ENCODE peak calls at places on chromosomes 2 and 18, in six cellular contexts. P is heart right ventricle; S is ovary; I is lower leg skin; W is CD8-positive, alpha-beta T cell; X is tibial nerve. D is an unnamed sample.

GRCh38 chr18:25650201-25650941 is 298.4 kb upstream of the ZNF521 start:
- DNase-seq in S (no peak), I (no peak), X (no peak), P (no peak), W (no peak), D (peak; percentile 95)

GRCh38 chr2:203818656-203819055 is 48.9 kb upstream of the CTLA4 start:
- DNase-seq in I (no peak), X (no peak), W (no peak), S (no peak), P (no peak), D (no peak)

GRCh38 chr2:116696223-116696622 is 1118.3 kb upstream of the DDX18 start:
- DNase-seq in P (no peak), W (no peak), I (no peak), X (no peak), S (no peak), D (no peak)

GRCh38 chr2:38129987-38130386 is 54.0 kb upstream of the CYP1B1 start:
- DNase-seq in W (no peak), P (no peak), I (no peak), X (no peak), S (no peak), D (no peak)

GRCh38 chr18:58525517-58525916 is 103.4 kb downstream of the ALPK2 start:
- DNase-seq in W (no peak), P (no peak), I (no peak), X (no peak), S (no peak), D (peak; percentile 25)

GRCh38 chr2:21658907-21659306 is 535.1 kb downstream of the TDRD15 start:
- DNase-seq in X (no peak), P (no peak), S (no peak), I (no peak), W (no peak), D (no peak)

GRCh38 chr2:33086400-33087015 is 139.8 kb downstream of the LTBP1 start:
- DNase-seq in X (peak; percentile 21), W (no peak), S (peak; percentile 24), I (no peak), P (peak; percentile 66), D (no peak)

GRCh38 chr2:119996148-119996547 is 16.7 kb upstream of the EPB41L5 start:
- DNase-seq in I (no peak), S (no peak), X (no peak), W (no peak), P (no peak), D (no peak)

GRCh38 chr2:5140367-5140766 is 551.8 kb upstream of the SOX11 start:
- DNase-seq in W (no peak), I (no peak), X (no peak), S (no peak), P (no peak), D (no peak)

GRCh38 chr2:65055427-65056214 is 595 bp upstream of the CEP68 start:
- DNase-seq in W (peak; percentile 68), S (no peak), I (no peak), X (no peak), P (no peak), D (no peak)

GRCh38 chr2:158546412-158547144 is 89.8 kb downstream of the PKP4 start:
- DNase-seq in P (no peak), I (no peak), S (no peak), W (no peak), X (no peak), D (no peak)

GRCh38 chr2:125553768-125554167 is 1102.2 kb upstream of the GYPC start:
- DNase-seq in X (no peak), P (no peak), S (no peak), I (no peak), W (no peak), D (no peak)

GRCh38 chr18:53644799-53645471 is 579.5 kb downstream of the MBD2 start:
- DNase-seq in X (no peak), S (no peak), I (no peak), P (no peak), W (no peak), D (no peak)

GRCh38 chr2:86671304-86671981 is 47.8 kb upstream of the RNF103 start:
- DNase-seq in I (no peak), X (peak; percentile 15), P (peak; percentile 24), S (no peak), W (no peak), D (no peak)

GRCh38 chr18:68728301-68728700 is 13.4 kb upstream of the TMX3 start:
- DNase-seq in I (no peak), X (no peak), W (no peak), S (no peak), P (no peak), D (no peak)

GRCh38 chr18:213505-213904 is 54.3 kb downstream of the THOC1 start:
- DNase-seq in W (no peak), I (no peak), P (no peak), S (no peak), X (no peak), D (no peak)

GRCh38 chr2:46174559-46175170 is 122.5 kb upstream of the EPAS1 start:
- DNase-seq in X (no peak), W (no peak), P (no peak), S (no peak), I (no peak), D (no peak)

GRCh38 chr2:55843992-55844345 is 79.6 kb downstream of the EFEMP1 start:
- DNase-seq in W (no peak), P (no peak), X (no peak), S (no peak), I (no peak), D (no peak)

GRCh38 chr2:189192766-189193165 is 13.2 kb upstream of the COL5A2 start:
- DNase-seq in S (no peak), P (no peak), W (no peak), X (no peak), I (no peak), D (no peak)

DNA sequence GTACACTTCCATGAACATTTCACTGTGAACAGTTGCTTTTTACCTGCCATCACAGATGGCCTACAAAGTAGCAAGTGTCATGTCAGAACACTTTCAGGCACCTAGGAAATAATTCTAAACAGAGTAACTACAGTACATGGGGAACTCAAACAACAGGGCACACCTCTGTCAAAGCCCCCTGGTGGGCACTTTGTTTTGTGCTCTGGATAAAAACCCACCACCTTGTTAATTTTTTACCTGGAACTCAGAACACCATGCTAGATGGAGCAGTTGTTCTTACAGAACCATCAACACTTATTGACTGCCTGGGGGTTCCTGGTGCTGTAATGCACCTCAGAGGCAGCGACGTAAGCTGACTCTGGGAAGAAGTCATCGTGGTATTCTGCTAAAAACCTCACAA is 2.3 kb downstream of the MSL3B start:
- DNase-seq in S (no peak), X (no peak), W (no peak), P (no peak), I (no peak), D (no peak)
- TF ChIP-seq CTCF in S (no peak), X (no peak), W (no peak), P (no peak), I (no peak), D (no peak)

DNA sequence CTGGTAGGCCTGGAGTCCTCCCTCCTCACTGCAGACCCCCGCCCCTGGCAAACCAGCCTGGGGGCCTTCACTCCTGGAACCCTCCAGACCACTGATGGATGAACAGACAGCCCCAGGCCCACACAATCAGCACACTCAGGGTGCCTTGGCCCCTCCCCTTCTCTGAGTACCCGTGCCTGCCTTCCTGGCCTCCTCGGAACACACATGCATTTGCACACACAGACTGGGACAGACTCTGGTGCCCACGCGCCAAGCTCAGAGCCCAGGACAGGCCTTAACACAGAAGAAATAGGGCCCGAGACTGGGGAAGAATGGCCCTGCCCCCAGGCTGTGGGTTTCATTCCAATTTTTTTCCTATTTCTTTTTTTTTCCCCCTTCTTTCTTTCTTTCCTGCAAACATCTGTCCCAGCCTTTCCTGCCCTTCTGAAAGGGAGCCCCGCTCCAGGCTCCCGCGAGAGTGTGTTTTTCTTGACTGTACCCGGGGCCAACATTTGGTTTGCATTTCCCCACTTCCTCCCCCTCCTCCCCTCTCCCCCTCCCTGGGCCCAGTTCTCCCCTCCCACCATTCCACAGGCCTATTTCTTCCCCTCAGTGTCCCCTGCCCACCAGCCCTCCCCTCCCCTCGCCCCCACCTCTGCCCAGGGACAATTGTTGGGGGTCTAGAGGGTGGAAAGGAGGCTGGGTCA is 613 bp upstream of the TNS1 start:
- DNase-seq in W (no peak), S (peak; percentile 78), X (peak; percentile 56), I (no peak), P (peak; percentile 60), D (no peak)
- H3K4me3 ChIP-seq in W (no peak overlapping the region), S (peak overlapping the region; percentile 49), X (peak overlapping the region; percentile 56), I (no peak overlapping the region), P (peak overlapping the region; percentile 42), D (peak overlapping the region; percentile 62)

GRCh38 chr2:235896061-235896460 is 272.1 kb downstream of the GBX2 start:
- DNase-seq in S (no peak), I (no peak), P (no peak), X (no peak), W (no peak), D (no peak)

GRCh38 chr2:235898766-235899165 is 269.4 kb downstream of the GBX2 start:
- DNase-seq in S (no peak), P (no peak), X (no peak), W (no peak), I (no peak), D (no peak)

GRCh38 chr2:235889302-235889630 is 278.9 kb downstream of the GBX2 start:
- DNase-seq in P (no peak), I (no peak), W (no peak), S (no peak), X (no peak), D (no peak)

GRCh38 chr2:235893129-235893698 is 275.0 kb downstream of the GBX2 start:
- DNase-seq in I (no peak), X (no peak), S (no peak), P (no peak), W (no peak), D (no peak)

GRCh38 chr2:235894839-235895238 is 273.3 kb downstream of the GBX2 start:
- DNase-seq in S (no peak), X (no peak), W (no peak), I (no peak), P (no peak), D (no peak)
- TF ChIP-seq CTCF in S (no peak), X (no peak), W (no peak), I (no peak), P (no peak), D (no peak)

GRCh38 chr2:72326759-72327158 is 179.1 kb upstream of the CYP26B1 start:
- DNase-seq in P (no peak), X (no peak), I (no peak), W (no peak), S (no peak), D (no peak)

GRCh38 chr2:72332720-72333119 is 185.1 kb upstream of the CYP26B1 start:
- DNase-seq in X (no peak), P (no peak), S (no peak), I (no peak), W (no peak), D (no peak)

GRCh38 chr2:72334806-72335205 is 187.1 kb upstream of the CYP26B1 start:
- DNase-seq in I (no peak), W (no peak), X (no peak), P (no peak), S (no peak), D (no peak)

GRCh38 chr2:72325592-72326422 is 178.1 kb upstream of the CYP26B1 start:
- DNase-seq in X (no peak), W (no peak), S (no peak), P (no peak), I (no peak), D (no peak)

DNA sequence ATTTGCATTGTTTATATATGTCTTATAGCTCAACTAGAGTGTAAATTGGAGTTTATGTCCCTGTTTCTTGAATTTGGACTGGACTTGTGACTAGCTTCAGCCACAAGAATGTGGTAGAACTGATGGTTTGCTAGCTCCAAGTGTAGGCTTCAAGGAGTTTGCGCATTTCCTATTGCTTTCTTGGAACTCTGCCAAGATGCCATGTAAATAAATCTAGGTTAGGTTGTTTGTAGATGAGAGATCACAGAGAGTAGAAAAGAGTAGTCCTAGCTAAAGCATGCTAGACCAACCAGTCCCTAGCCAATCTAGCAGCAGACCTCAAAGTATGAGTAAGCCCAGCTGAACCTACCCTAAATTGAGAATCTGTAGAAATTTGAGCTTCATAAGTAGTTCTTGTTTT is 183.0 kb upstream of the CYP26B1 start:
- DNase-seq in I (no peak), P (no peak), W (no peak), X (no peak), S (no peak), D (no peak)
- H3K4me3 ChIP-seq in I (no peak overlapping the region), P (no peak overlapping the region), W (no peak overlapping the region), X (no peak overlapping the region), S (no peak overlapping the region), D (no peak overlapping the region)